ENCODE peak calls at places on chromosomes 6 and 20, in five cellular contexts. C, P, H, Q and O are unnamed samples.

GRCh38 chr6:128358111-128358780 is 162.2 kb downstream of the PTPRK start:
- DNase-seq in C (no peak), H (peak), P (no peak), Q (no peak), O (no peak)

GRCh38 chr6:75409928-75410327 is 83.7 kb downstream of the FILIP1 start:
- DNase-seq in H (no peak), C (no peak), Q (no peak), P (no peak), O (no peak)

GRCh38 chr6:79665725-79666551 is 34.8 kb downstream of the SH3BGRL2 start:
- DNase-seq in P (no peak), C (no peak), Q (no peak), H (no peak), O (no peak)

GRCh38 chr20:47110819-47111218 is 216.2 kb downstream of the EYA2 start:
- DNase-seq in P (no peak), C (no peak), H (no peak), Q (no peak), O (no peak)

GRCh38 chr20:23937303-23938117 is 51.1 kb downstream of the GGTLC1 start:
- DNase-seq in P (peak), C (peak), Q (peak), H (peak), O (peak)

GRCh38 chr20:19451591-19452295 is 239.3 kb downstream of the SLC24A3 start:
- DNase-seq in C (no peak), Q (no peak), H (peak), P (no peak), O (no peak)

GRCh38 chr6:85192186-85192585 is 257.7 kb upstream of the NT5E start:
- DNase-seq in Q (no peak), C (no peak), H (no peak), P (no peak), O (no peak)

GRCh38 chr6:84758486-84758885 is 5.9 kb downstream of the TBX18 start:
- DNase-seq in H (no peak), P (no peak), C (no peak), Q (no peak), O (no peak)

GRCh38 chr6:133568970-133569889 is 319.7 kb upstream of the TCF21 start:
- DNase-seq in C (peak), P (peak), H (peak), Q (peak), O (peak)

GRCh38 chr6:155455766-155456165 is at the start of gene NOX3:
- DNase-seq in Q (no peak), C (no peak), P (no peak), H (no peak), O (no peak)

GRCh38 chr6:152351110-152351509 is 286.1 kb downstream of the SYNE1 start:
- DNase-seq in Q (no peak), C (no peak), H (no peak), P (no peak), O (no peak)

GRCh38 chr6:36160147-36160760 is 29.9 kb downstream of the MAPK13 start:
- DNase-seq in C (no peak), Q (no peak), H (no peak), P (no peak), O (no peak)

GRCh38 chr20:45878076-45878731 is 2.8 kb upstream of the ZSWIM1 start:
- DNase-seq in P (no peak), C (no peak), Q (no peak), H (no peak), O (no peak)

GRCh38 chr20:4465855-4466545 is 255.7 kb upstream of the PRND start:
- DNase-seq in H (no peak), Q (no peak), P (no peak), C (no peak), O (no peak)

GRCh38 chr6:41022294-41022693 is 16.7 kb downstream of the UNC5CL start:
- DNase-seq in P (no peak), Q (no peak), H (no peak), C (no peak), O (no peak)

GRCh38 chr6:24458134-24458533 is 31.2 kb downstream of the GPLD1 start:
- DNase-seq in C (no peak), P (no peak), Q (no peak), H (no peak), O (no peak)

GRCh38 chr6:11198663-11199603 is 33.5 kb downstream of the NEDD9 start:
- DNase-seq in C (no peak), Q (no peak), P (no peak), H (no peak), O (no peak)

GRCh38 chr20:57291003-57291402 is 24.6 kb upstream of the BMP7 start:
- DNase-seq in C (no peak), Q (no peak), H (no peak), P (peak), O (no peak)